ENCODE peak calls at places on chromosomes 11 and 22, in nine cellular contexts. A is WERI-Rb-1, C is right lobe of liver, R is heart left ventricle, P is left lung, V is heart right ventricle, F is MM.1S, K is adrenal gland, X is body of pancreas. G is an unnamed sample.

GRCh38 chr11:1652778-1653540 is 23.4 kb downstream of the KRTAP5-5 start:
- DNase-seq in A (peak; percentile 60), C (peak; percentile 85), R (peak; percentile 68), P (peak; percentile 97), V (peak; percentile 66), F (peak; percentile 46), K (peak; percentile 78), X (peak; percentile 69), G (peak; percentile 87)

GRCh38 chr22:35172452-35172851 is 84.8 kb upstream of the HMGXB4 start:
- DNase-seq in A (peak; percentile 59), C (no peak), R (no peak), P (no peak), V (no peak), F (no peak), K (no peak), X (no peak), G (no peak)

GRCh38 chr11:18769802-18770456 is 21.7 kb downstream of the PTPN5 start:
- DNase-seq in A (no peak), C (no peak), R (no peak), P (no peak), V (no peak), F (peak; percentile 77), K (no peak), X (peak; percentile 3), G (no peak)

GRCh38 chr11:115215694-115216615 is 288.3 kb downstream of the CADM1 start:
- DNase-seq in A (peak; percentile 39), C (no peak), R (no peak), P (no peak), V (no peak), F (no peak), K (no peak), X (no peak), G (no peak)

GRCh38 chr11:76810151-76810853 is 27.1 kb downstream of the TSKU start:
- DNase-seq in A (peak; percentile 46), C (no peak), R (no peak), P (no peak), V (peak; percentile 64), F (peak; percentile 55), K (peak; percentile 60), X (peak; percentile 57), G (no peak)

GRCh38 chr11:113189909-113190667 is 124.3 kb upstream of the TTC12 start:
- DNase-seq in A (no peak), C (no peak), R (peak; percentile 65), P (no peak), V (no peak), F (no peak), K (peak; percentile 88), X (peak; percentile 17), G (no peak)

GRCh38 chr11:48088682-48089050 is 108.3 kb downstream of the PTPRJ start:
- DNase-seq in A (no peak), C (no peak), R (no peak), P (no peak), V (no peak), F (no peak), K (no peak), X (no peak), G (no peak)

GRCh38 chr11:106152013-106152412 is 74.6 kb downstream of the AASDHPPT start:
- DNase-seq in A (no peak), C (no peak), R (no peak), P (no peak), V (no peak), F (no peak), K (no peak), X (peak; percentile 57), G (no peak)

DNA sequence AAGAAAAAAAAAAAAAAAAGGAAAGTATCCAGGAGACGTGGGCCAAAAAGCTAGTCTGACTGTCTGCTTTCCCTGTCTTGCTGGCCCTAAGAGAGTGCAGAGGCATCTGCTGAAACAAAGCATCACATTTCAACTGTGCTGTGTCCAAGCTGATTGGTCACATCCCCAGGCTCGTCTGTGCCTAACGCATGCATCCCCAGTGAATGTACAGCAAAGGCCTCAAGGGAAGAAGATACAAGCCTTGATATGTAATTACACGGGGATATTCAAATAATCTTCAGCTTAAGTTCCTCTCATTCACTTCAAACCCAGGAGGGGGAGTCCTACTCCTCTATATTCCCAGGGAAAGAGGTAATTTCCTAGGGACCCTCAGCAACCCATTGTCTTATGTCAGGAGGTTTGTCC is 5.4 kb upstream of the SORL1 start:
- DNase-seq in A (no peak), C (no peak), R (no peak), P (no peak), V (no peak), F (no peak), K (no peak), X (no peak), G (no peak)
- TF ChIP-seq CTCF in A (peak; percentile 12), C (no peak), R (no peak), P (no peak), V (no peak), F (no peak), K (no peak), X (no peak), G (no peak)

DNA sequence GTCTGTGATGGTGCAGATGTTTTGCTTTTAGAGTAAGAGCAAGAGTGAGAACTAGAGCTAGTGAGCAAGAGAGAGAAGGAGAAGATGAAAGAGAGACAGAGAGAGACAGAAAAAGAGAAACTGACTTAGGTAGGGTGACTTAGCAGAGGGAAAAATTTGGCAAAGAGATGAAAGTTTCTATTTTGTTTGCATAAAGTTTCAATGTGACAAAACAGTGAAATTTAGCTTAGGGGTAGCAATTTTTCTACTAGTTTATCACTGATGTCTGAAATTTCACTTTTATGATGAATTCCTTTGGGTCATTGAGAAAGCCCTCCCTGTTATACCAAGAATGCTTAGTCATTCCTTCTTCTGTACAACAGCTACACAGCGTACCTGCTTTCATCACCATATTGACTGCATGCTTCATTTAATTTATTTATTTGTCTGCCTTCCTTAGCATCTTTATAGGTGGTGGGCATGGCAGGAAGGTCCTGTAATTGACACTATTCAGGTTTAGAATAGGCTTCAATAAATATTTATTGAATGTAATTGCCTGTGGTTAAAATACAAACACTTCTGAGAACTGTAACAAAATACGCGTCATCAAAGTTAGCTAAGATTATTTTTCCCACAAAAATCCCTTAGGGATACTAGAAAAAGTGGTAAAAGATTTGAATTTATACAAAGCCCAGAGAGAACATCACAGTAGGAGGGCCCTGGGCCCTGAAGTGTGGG is 19.9 kb upstream of the CTSC start:
- DNase-seq in A (no peak), C (no peak), R (no peak), P (no peak), V (no peak), F (no peak), K (no peak), X (no peak), G (no peak)
- H3K4me3 ChIP-seq in A (no peak overlapping the region), C (no peak overlapping the region), R (no peak overlapping the region), P (no peak overlapping the region), V (no peak overlapping the region), F (no peak overlapping the region), K (no peak overlapping the region), X (no peak overlapping the region), G (no peak overlapping the region)

GRCh38 chr22:29563652-29564460 is 10.3 kb upstream of the THOC5 start:
- DNase-seq in A (no peak), C (no peak), R (peak; percentile 62), P (no peak), V (no peak), F (no peak), K (no peak), X (no peak), G (no peak)

GRCh38 chr22:29570456-29570855 is 10.5 kb downstream of the NIPSNAP1 start:
- DNase-seq in A (no peak), C (no peak), R (no peak), P (no peak), V (no peak), F (no peak), K (no peak), X (no peak), G (no peak)

GRCh38 chr22:29567338-29567737 is 13.6 kb downstream of the NIPSNAP1 start:
- DNase-seq in A (no peak), C (no peak), R (no peak), P (no peak), V (no peak), F (no peak), K (no peak), X (no peak), G (no peak)

GRCh38 chr22:29570912-29571549 is 9.9 kb downstream of the NIPSNAP1 start:
- DNase-seq in A (no peak), C (no peak), R (no peak), P (no peak), V (no peak), F (no peak), K (no peak), X (no peak), G (no peak)

GRCh38 chr22:29569011-29569678 is 11.8 kb downstream of the NIPSNAP1 start:
- DNase-seq in A (no peak), C (no peak), R (no peak), P (no peak), V (no peak), F (no peak), K (no peak), X (no peak), G (no peak)
- H3K36me3 ChIP-seq in A (peaks cover 23% of the 10 kb centered on the region), C (no peaks in the 10 kb centered on the region), R (no peaks in the 10 kb centered on the region), P (peaks cover 19% of the 10 kb centered on the region), V (no peaks in the 10 kb centered on the region), F (no peaks in the 10 kb centered on the region), K (peaks cover 27% of the 10 kb centered on the region), X (peaks cover 7% of the 10 kb centered on the region), G (peaks cover 41% of the 10 kb centered on the region)

GRCh38 chr11:86629070-86629706 is 43.2 kb downstream of the ME3 start:
- DNase-seq in A (no peak), C (no peak), R (no peak), P (no peak), V (peak; percentile 72), F (no peak), K (peak; percentile 53), X (peak; percentile 69), G (no peak)

GRCh38 chr11:86637976-86638375 is 34.4 kb downstream of the ME3 start:
- DNase-seq in A (no peak), C (no peak), R (no peak), P (no peak), V (no peak), F (no peak), K (no peak), X (no peak), G (no peak)

GRCh38 chr11:86636275-86636674 is 36.1 kb downstream of the ME3 start:
- DNase-seq in A (no peak), C (no peak), R (no peak), P (no peak), V (no peak), F (no peak), K (no peak), X (no peak), G (no peak)

GRCh38 chr11:86627776-86628455 is 44.5 kb downstream of the ME3 start:
- DNase-seq in A (no peak), C (no peak), R (peak; percentile 49), P (no peak), V (no peak), F (no peak), K (no peak), X (no peak), G (no peak)

DNA sequence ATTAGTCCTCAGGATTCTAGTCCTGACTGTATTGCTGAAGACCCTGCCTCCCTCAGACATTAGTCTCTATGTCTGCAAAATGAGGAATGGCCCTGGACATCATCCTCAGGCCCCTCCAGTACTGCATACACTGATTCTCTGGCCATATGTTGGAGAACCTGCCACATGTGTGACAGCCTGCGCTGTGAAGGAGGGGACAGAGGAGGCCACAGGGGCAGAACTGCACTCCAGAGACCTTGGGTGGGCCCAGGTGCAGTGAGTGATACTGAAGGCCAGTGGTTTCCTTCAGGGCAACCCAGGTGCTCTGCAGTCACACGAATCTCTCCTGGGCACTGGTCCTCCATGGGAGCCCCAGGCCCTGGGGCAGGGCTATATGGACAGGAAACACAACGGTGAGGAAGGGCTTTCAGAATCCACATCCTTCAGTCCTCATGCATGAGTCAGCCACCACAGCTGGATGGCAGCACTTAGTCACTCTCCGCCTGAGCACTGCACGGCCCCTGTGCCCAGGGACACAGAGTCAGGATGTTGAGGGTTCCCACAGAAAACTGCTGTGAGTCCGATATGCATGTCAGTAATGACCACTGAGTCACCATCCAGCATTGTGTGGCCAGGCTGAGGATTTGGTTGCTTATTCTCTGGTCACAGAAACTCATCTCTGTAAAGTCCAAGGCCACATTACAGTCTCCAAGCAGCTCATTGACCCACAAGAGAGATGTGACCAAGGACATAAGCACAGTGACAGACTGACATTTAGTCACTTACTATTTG is 39.7 kb downstream of the ME3 start:
- DNase-seq in A (no peak), C (no peak), R (no peak), P (peak; percentile 73), V (no peak), F (no peak), K (peak; percentile 91), X (peak; percentile 10), G (no peak)
- TF ChIP-seq CTCF in A (peak; percentile 52), C (no peak), R (no peak), P (no peak), V (peak; percentile 37), F (no peak), K (peak; percentile 33), X (no peak), G (peak; percentile 14)

G was measured in lower lobe of right lung.